ENCODE peak calls at places on chromosome 1, in seven cellular contexts. I is activated T-cell treated with anti-CD3 and anti-CD28 coated beads for 1 hour; N is hypothalamus; P is hepatocyte; T is endodermal cell; A is SHP77; R is effector memory CD8-positive, alpha-beta T cell. K is an unnamed sample.

GRCh38 chr1:113244134-113244820 is 146.0 kb upstream of the MAGI3 start:
- DNase-seq in T (no peak), P (no peak), N (no peak), R (no peak), A (no peak), I (no peak), K (no peak)

GRCh38 chr1:82614090-82614489 is 813.4 kb downstream of the ADGRL2 start:
- DNase-seq in N (no peak), P (no peak), I (no peak), T (no peak), R (no peak), A (no peak), K (no peak)

GRCh38 chr1:30982937-30983336 is 74.4 kb upstream of the SDC3 start:
- DNase-seq in A (no peak), R (no peak), P (no peak), I (no peak), T (no peak), N (no peak), K (peak)

GRCh38 chr1:30753660-30754123 is 3.9 kb downstream of the LAPTM5 start:
- DNase-seq in T (no peak), N (no peak), R (no peak), I (no peak), A (no peak), P (no peak), K (peak)

GRCh38 chr1:172818841-172819527 is 160.1 kb downstream of the FASLG start:
- DNase-seq in T (no peak), I (no peak), P (no peak), A (no peak), R (no peak), N (no peak), K (peak)

GRCh38 chr1:9313576-9313975 is 20.9 kb downstream of the SPSB1 start:
- DNase-seq in R (no peak), T (no peak), A (no peak), N (no peak), I (no peak), P (no peak), K (no peak)

GRCh38 chr1:232503497-232503896 is 126.4 kb downstream of the SIPA1L2 start:
- DNase-seq in N (no peak), P (no peak), T (no peak), R (no peak), A (no peak), I (no peak), K (no peak)

GRCh38 chr1:3105167-3105863 is 36.3 kb downstream of the PRDM16 start:
- DNase-seq in R (no peak), T (peak), P (peak), N (no peak), A (no peak), I (no peak), K (no peak)

GRCh38 chr1:205183676-205184335 is 27.7 kb downstream of the DSTYK start:
- DNase-seq in R (no peak), N (no peak), P (no peak), A (no peak), T (no peak), I (no peak), K (no peak)

GRCh38 chr1:245212221-245212710 is 57.5 kb downstream of the KIF26B start:
- DNase-seq in N (no peak), R (no peak), I (no peak), T (peak), P (no peak), A (no peak), K (no peak)

GRCh38 chr1:179781962-179782361 is 38.9 kb downstream of the FAM163A start:
- DNase-seq in T (no peak), P (peak), N (no peak), A (peak), I (no peak), R (no peak), K (no peak)

GRCh38 chr1:58823481-58824010 is 39.7 kb upstream of the JUN start:
- DNase-seq in N (no peak), R (no peak), A (no peak), P (peak), T (no peak), I (no peak), K (no peak)

GRCh38 chr1:172885976-172886375 is 164.8 kb downstream of the TNFSF18 start:
- DNase-seq in I (no peak), A (no peak), P (no peak), T (no peak), R (no peak), N (no peak), K (no peak)

GRCh38 chr1:77387553-77387952 is 105.7 kb downstream of the AK5 start:
- DNase-seq in A (no peak), T (no peak), N (no peak), P (no peak), I (no peak), R (no peak), K (no peak)

GRCh38 chr1:3469104-3469848 is 14.8 kb downstream of the ARHGEF16 start:
- DNase-seq in I (no peak), R (no peak), T (no peak), P (no peak), A (no peak), N (no peak), K (no peak)

GRCh38 chr1:201325678-201326060 is 42.4 kb downstream of the PKP1 start:
- DNase-seq in T (no peak), I (no peak), N (no peak), A (no peak), P (no peak), R (no peak), K (no peak)

GRCh38 chr1:23344987-23345472 is 946 bp upstream of the HNRNPR start:
- DNase-seq in N (no peak), A (no peak), I (no peak), P (no peak), T (no peak), R (no peak), K (no peak)

GRCh38 chr1:64519921-64520320 is 50.0 kb downstream of the CACHD1 start:
- DNase-seq in P (no peak), A (no peak), R (no peak), T (no peak), N (no peak), I (no peak), K (no peak)

GRCh38 chr1:223258751-223259177 is 105.2 kb downstream of the SUSD4 start:
- DNase-seq in P (peak), T (no peak), R (no peak), I (no peak), A (no peak), N (no peak), K (no peak)

GRCh38 chr1:8643542-8644536 is 173.6 kb downstream of the RERE start:
- DNase-seq in T (no peak), I (no peak), A (no peak), N (no peak), R (no peak), P (no peak), K (peak)

GRCh38 chr1:98018074-98018473 is 97.2 kb upstream of the DPYD start:
- DNase-seq in N (no peak), A (no peak), P (no peak), I (no peak), R (no peak), T (no peak), K (no peak)

GRCh38 chr1:8567146-8567545 is 249.2 kb downstream of the SLC45A1 start:
- DNase-seq in I (no peak), N (no peak), T (no peak), A (no peak), P (no peak), R (no peak), K (no peak)

GRCh38 chr1:156151093-156151688 is 2.2 kb upstream of the SEMA4A start:
- DNase-seq in N (no peak), T (no peak), R (no peak), A (no peak), P (no peak), I (no peak), K (no peak)

GRCh38 chr1:207919523-207920210 is 8.7 kb upstream of the CD34 start:
- DNase-seq in R (no peak), P (no peak), I (no peak), N (no peak), A (no peak), T (no peak), K (no peak)

GRCh38 chr1:23588749-23589505 is 29.6 kb upstream of the ID3 start:
- DNase-seq in T (no peak), I (no peak), A (no peak), R (no peak), N (no peak), P (no peak), K (no peak)

GRCh38 chr1:170881268-170882265 is 53.8 kb upstream of the MROH9 start:
- DNase-seq in I (no peak), N (no peak), A (no peak), R (no peak), T (no peak), P (peak), K (no peak)